ENCODE peak calls at places on chromosomes 12 and 14, in four cellular contexts. N, B, H and C are unnamed samples.
A peak's percentile ranks its signal among the peaks of the same experiment; 100 is the strongest.

GRCh38 chr14:23172096-23172495 is 11.4 kb downstream of the SLC7A8 start:
- DNase-seq in N (no peak), B (no peak), H (no peak), C (no peak)

GRCh38 chr12:25808604-25809003 is 149.9 kb upstream of the RASSF8 start:
- DNase-seq in N (no peak), B (no peak), H (no peak), C (no peak)

GRCh38 chr14:77838756-77839565 is 39.1 kb downstream of the ADCK1 start:
- DNase-seq in N (no peak), B (no peak), H (no peak), C (no peak)

GRCh38 chr12:7512528-7512927 is 9.0 kb upstream of the CD163 start:
- DNase-seq in N (peak; percentile 90), B (peak; percentile 15), H (peak; percentile 28), C (no peak)

GRCh38 chr12:102702447-102703114 is 214.5 kb downstream of the PAH start:
- DNase-seq in N (peak; percentile 48), B (peak; percentile 63), H (peak; percentile 82), C (peak; percentile 83)

GRCh38 chr14:67360469-67361206 is 510 bp downstream of the EIF2S1 start:
- DNase-seq in N (no peak), B (no peak), H (peak; percentile 53), C (no peak)

GRCh38 chr12:100189241-100190012 is 11.2 kb upstream of the ACTR6 start:
- DNase-seq in N (no peak), B (no peak), H (no peak), C (no peak)

GRCh38 chr14:72678360-72678759 is 215.5 kb downstream of the DPF3 start:
- DNase-seq in N (peak; percentile 68), B (no peak), H (no peak), C (no peak)

GRCh38 chr14:94177806-94178205 is 3.7 kb downstream of the PPP4R4 start:
- DNase-seq in N (no peak), B (no peak), H (no peak), C (no peak)

GRCh38 chr12:102095677-102096263 is 24.1 kb downstream of the NUP37 start:
- DNase-seq in N (peak; percentile 57), B (no peak), H (peak; percentile 70), C (peak; percentile 40)

GRCh38 chr12:93594766-93595165 is 22.3 kb downstream of the SOCS2 start:
- DNase-seq in N (no peak), B (no peak), H (no peak), C (no peak)

GRCh38 chr12:6872073-6873048 is 742 bp downstream of the SPSB2 start:
- DNase-seq in N (peak; percentile 57), B (peak; percentile 86), H (peak; percentile 91), C (peak; percentile 90)

GRCh38 chr12:72574138-72574537 is 302.0 kb downstream of the TRHDE start:
- DNase-seq in N (no peak), B (no peak), H (no peak), C (no peak)

GRCh38 chr12:122282066-122282465 is 15.8 kb upstream of the VPS33A start:
- DNase-seq in N (peak; percentile 88), B (no peak), H (no peak), C (no peak)

GRCh38 chr12:6828671-6829531 is 694 bp downstream of the P3H3 start:
- DNase-seq in N (peak; percentile 51), B (peak; percentile 60), H (peak; percentile 77), C (peak; percentile 67)

GRCh38 chr12:52906049-52906645 is 1.3 kb upstream of the KRT8 start:
- DNase-seq in N (no peak), B (no peak), H (no peak), C (no peak)

GRCh38 chr12:29329411-29329810 is 51.6 kb downstream of the ERGIC2 start:
- DNase-seq in N (no peak), B (no peak), H (no peak), C (no peak)

GRCh38 chr12:62677355-62677754 is 210.7 kb downstream of the MON2 start:
- DNase-seq in N (no peak), B (no peak), H (no peak), C (no peak)

GRCh38 chr12:5846950-5847349 is 98.1 kb downstream of the ANO2 start:
- DNase-seq in N (no peak), B (no peak), H (no peak), C (no peak)

GRCh38 chr12:27751386-27752047 is 28.5 kb upstream of the KLHL42 start:
- DNase-seq in N (no peak), B (peak; percentile 88), H (no peak), C (no peak)

GRCh38 chr14:32399920-32400319 is 70.8 kb downstream of the AKAP6 start:
- DNase-seq in N (no peak), B (no peak), H (no peak), C (no peak)

GRCh38 chr12:119369907-119370546 is 35.5 kb downstream of the CCDC60 start:
- DNase-seq in N (no peak), B (no peak), H (no peak), C (peak; percentile 12)

GRCh38 chr12:100020370-100020769 is 35.6 kb upstream of the ANKS1B start:
- DNase-seq in N (no peak), B (no peak), H (no peak), C (no peak)

GRCh38 chr12:5022465-5023061 is 21.1 kb upstream of the KCNA5 start:
- DNase-seq in N (peak; percentile 43), B (peak; percentile 54), H (peak; percentile 47), C (peak; percentile 34)

GRCh38 chr12:122137681-122138080 is 36.3 kb downstream of the IL31 start:
- DNase-seq in N (no peak), B (no peak), H (no peak), C (no peak)

GRCh38 chr12:61502179-61502578 is 758.0 kb upstream of the USP15 start:
- DNase-seq in N (no peak), B (no peak), H (no peak), C (no peak)

GRCh38 chr12:29889737-29890136 is 106.0 kb upstream of the TMTC1 start:
- DNase-seq in N (peak; percentile 54), B (peak; percentile 26), H (peak; percentile 80), C (peak; percentile 14)

GRCh38 chr14:67573268-67574010 is 26.6 kb downstream of the PIGH start:
- DNase-seq in N (no peak), B (no peak), H (no peak), C (no peak)